ENCODE peak calls at places on chromosomes 5 and 9, in six cellular contexts. W is GM12865; J is fibroblast of villous mesenchyme; Q is GM04504; L is stimulated activated CD4-positive, alpha-beta T cell treated with anti-CD3 and anti-CD28 coated beads, Interleukin-4, amount 100 ng/mL, for 48 hours; O is neural crest cell. R is an unnamed sample.

GRCh38 chr5:172524573-172525021 is 70.3 kb upstream of the SH3PXD2B start:
- DNase-seq in W (no peak), J (no peak), Q (no peak), L (no peak), O (no peak), R (no peak)

GRCh38 chr9:16358751-16359150 is 511.7 kb downstream of the BNC2 start:
- DNase-seq in W (no peak), J (no peak), Q (no peak), L (no peak), O (no peak), R (no peak)

GRCh38 chr5:180161420-180162303 is 47.3 kb downstream of the RASGEF1C start:
- DNase-seq in W (no peak), J (peak), Q (no peak), L (no peak), O (no peak), R (no peak)

GRCh38 chr5:118580959-118581358 is 407.4 kb downstream of the DTWD2 start:
- DNase-seq in W (no peak), J (no peak), Q (peak), L (no peak), O (no peak), R (no peak)

GRCh38 chr9:4211806-4212205 is 88.1 kb downstream of the GLIS3 start:
- DNase-seq in W (no peak), J (peak), Q (no peak), L (no peak), O (no peak), R (no peak)

GRCh38 chr9:101269596-101270324 is 115.0 kb downstream of the BAAT start:
- DNase-seq in W (no peak), J (no peak), Q (no peak), L (no peak), O (no peak), R (no peak)

GRCh38 chr5:31131381-31131811 is 62.1 kb upstream of the CDH6 start:
- DNase-seq in W (no peak), J (no peak), Q (no peak), L (no peak), O (no peak), R (no peak)

GRCh38 chr5:178434851-178435250 is 155.3 kb downstream of the COL23A1 start:
- DNase-seq in W (no peak), J (no peak), Q (no peak), L (no peak), O (no peak), R (no peak)

GRCh38 chr5:174145821-174146220 is 100.3 kb downstream of the NSG2 start:
- DNase-seq in W (peak), J (no peak), Q (no peak), L (peak), O (peak), R (no peak)

GRCh38 chr5:76371955-76372319 is 31.1 kb upstream of the IQGAP2 start:
- DNase-seq in W (no peak), J (no peak), Q (no peak), L (no peak), O (no peak), R (no peak)

GRCh38 chr9:110440161-110440560 is 102.5 kb upstream of the TXNDC8 start:
- DNase-seq in W (no peak), J (peak), Q (peak), L (no peak), O (no peak), R (no peak)

GRCh38 chr9:28976250-28976649 is 1403.0 kb upstream of the C9orf72 start:
- DNase-seq in W (no peak), J (no peak), Q (no peak), L (no peak), O (no peak), R (no peak)

GRCh38 chr9:91711755-91712591 is 238.1 kb downstream of the ROR2 start:
- DNase-seq in W (peak), J (peak), Q (no peak), L (peak), O (no peak), R (peak)

GRCh38 chr5:160197341-160198147 is 31.8 kb upstream of the FABP6 start:
- DNase-seq in W (peak), J (peak), Q (no peak), L (no peak), O (no peak), R (no peak)

GRCh38 chr9:112348257-112348992 is 15.0 kb upstream of the PTBP3 start:
- DNase-seq in W (no peak), J (peak), Q (no peak), L (peak), O (peak), R (no peak)

GRCh38 chr5:35159370-35159742 is 70.9 kb downstream of the PRLR start:
- DNase-seq in W (no peak), J (peak), Q (no peak), L (no peak), O (no peak), R (no peak)

GRCh38 chr9:32875748-32876147 is 92.4 kb downstream of the TMEM215 start:
- DNase-seq in W (peak), J (no peak), Q (no peak), L (no peak), O (no peak), R (no peak)

GRCh38 chr5:74251106-74252032 is 389.2 kb downstream of the ENC1 start:
- DNase-seq in W (no peak), J (peak), Q (peak), L (no peak), O (no peak), R (no peak)

GRCh38 chr5:150124111-150124557 is 31.5 kb downstream of the PDGFRB start:
- DNase-seq in W (no peak), J (no peak), Q (no peak), L (no peak), O (no peak), R (no peak)

GRCh38 chr9:124467410-124468060 is 17.3 kb downstream of the ADGRD2 start:
- DNase-seq in W (no peak), J (no peak), Q (no peak), L (no peak), O (no peak), R (no peak)

GRCh38 chr5:5270958-5271605 is 131.0 kb downstream of the ADAMTS16 start:
- DNase-seq in W (no peak), J (peak), Q (peak), L (no peak), O (peak), R (no peak)

GRCh38 chr9:35828716-35829083 is at the start of gene FAM221B:
- DNase-seq in W (no peak), J (no peak), Q (no peak), L (no peak), O (peak), R (no peak)

GRCh38 chr5:97009212-97009898 is 73.5 kb downstream of the LNPEP start:
- DNase-seq in W (peak), J (peak), Q (no peak), L (no peak), O (no peak), R (no peak)

GRCh38 chr5:44774279-44774880 is 34.4 kb upstream of the MRPS30 start:
- DNase-seq in W (peak), J (peak), Q (peak), L (no peak), O (no peak), R (no peak)

GRCh38 chr9:32899181-32899580 is 102.2 kb downstream of the APTX start:
- DNase-seq in W (no peak), J (no peak), Q (peak), L (no peak), O (no peak), R (no peak)

GRCh38 chr9:72633966-72634365 is 112.6 kb downstream of the TMC1 start:
- DNase-seq in W (peak), J (peak), Q (peak), L (peak), O (no peak), R (no peak)

GRCh38 chr5:65623482-65623881 is 651 bp downstream of the TRIM23 start:
- DNase-seq in W (peak), J (no peak), Q (no peak), L (no peak), O (no peak), R (no peak)